ENCODE peak calls at places on chromosomes 3 and 15, in seven cellular contexts. H, G, Q, R, X, Z and W are unnamed samples.

GRCh38 chr15:90230071-90230494 is 3.7 kb downstream of the CIB1 start:
- DNase-seq in H (no peak), G (no peak), Q (no peak), R (peak; percentile 47), X (peak; percentile 94), Z (no peak), W (no peak)

GRCh38 chr3:126528800-126529541 is 5.0 kb downstream of the CHST13 start:
- DNase-seq in H (no peak), G (no peak), Q (no peak), R (peak; percentile 82), X (peak; percentile 75), Z (no peak), W (peak; percentile 57)

GRCh38 chr3:129829640-129830039 is 63.9 kb downstream of the TMCC1 start:
- DNase-seq in H (peak; percentile 50), G (no peak), Q (peak; percentile 52), R (peak; percentile 93), X (peak; percentile 53), Z (peak; percentile 95), W (peak; percentile 67)

GRCh38 chr3:21446027-21446426 is 305.0 kb downstream of the ZNF385D start:
- DNase-seq in H (no peak), G (no peak), Q (no peak), R (peak; percentile 18), X (no peak), Z (no peak), W (no peak)

GRCh38 chr3:186083746-186084145 is 25.1 kb downstream of the ETV5 start:
- DNase-seq in H (no peak), G (no peak), Q (no peak), R (no peak), X (no peak), Z (no peak), W (no peak)

GRCh38 chr3:63048365-63048764 is 173.1 kb upstream of the CADPS start:
- DNase-seq in H (no peak), G (no peak), Q (no peak), R (no peak), X (no peak), Z (no peak), W (no peak)

GRCh38 chr3:72820405-72820804 is 27.8 kb downstream of the SHQ1 start:
- DNase-seq in H (no peak), G (no peak), Q (peak; percentile 83), R (peak; percentile 78), X (peak; percentile 65), Z (peak; percentile 89), W (no peak)

GRCh38 chr3:184688872-184689271 is 23.0 kb downstream of the MAGEF1 start:
- DNase-seq in H (peak; percentile 33), G (no peak), Q (no peak), R (no peak), X (no peak), Z (no peak), W (no peak)

GRCh38 chr3:197456271-197457091 is 99.3 kb downstream of the BDH1 start:
- DNase-seq in H (no peak), G (peak; percentile 68), Q (peak; percentile 81), R (peak; percentile 74), X (peak; percentile 84), Z (peak; percentile 71), W (peak; percentile 60)

GRCh38 chr3:16632395-16632794 is 27.2 kb upstream of the DAZL start:
- DNase-seq in H (no peak), G (no peak), Q (no peak), R (no peak), X (no peak), Z (no peak), W (no peak)

GRCh38 chr15:40984406-40984805 is 31.1 kb downstream of the CHAC1 start:
- DNase-seq in H (no peak), G (no peak), Q (no peak), R (no peak), X (no peak), Z (no peak), W (no peak)

GRCh38 chr15:20659265-20659664 is 117.7 kb upstream of the GOLGA6L6 start:
- DNase-seq in H (no peak), G (no peak), Q (no peak), R (no peak), X (no peak), Z (no peak), W (no peak)

GRCh38 chr3:31250116-31250813 is 282.5 kb upstream of the STT3B start:
- DNase-seq in H (no peak), G (no peak), Q (no peak), R (peak; percentile 38), X (no peak), Z (no peak), W (no peak)

GRCh38 chr3:169179193-169180122 is 484.1 kb downstream of the MECOM start:
- DNase-seq in H (no peak), G (no peak), Q (no peak), R (peak; percentile 39), X (no peak), Z (no peak), W (no peak)

GRCh38 chr3:9180764-9181117 is 68.7 kb downstream of the SRGAP3 start:
- DNase-seq in H (no peak), G (no peak), Q (no peak), R (no peak), X (no peak), Z (peak; percentile 70), W (no peak)

GRCh38 chr3:155370198-155370597 is 76.7 kb upstream of the STRIT1 start:
- DNase-seq in H (no peak), G (no peak), Q (no peak), R (no peak), X (no peak), Z (peak; percentile 56), W (no peak)

GRCh38 chr3:72334681-72335457 is 513.4 kb downstream of the SHQ1 start:
- DNase-seq in H (no peak), G (peak; percentile 17), Q (no peak), R (no peak), X (no peak), Z (peak; percentile 97), W (peak; percentile 93)

GRCh38 chr15:45790325-45790943 is 155.6 kb downstream of the SQOR start:
- DNase-seq in H (no peak), G (peak; percentile 20), Q (no peak), R (peak; percentile 11), X (peak; percentile 58), Z (peak; percentile 22), W (peak; percentile 60)

GRCh38 chr15:57582080-57582479 is 9.6 kb upstream of the MYZAP start:
- DNase-seq in H (no peak), G (no peak), Q (no peak), R (no peak), X (no peak), Z (no peak), W (no peak)

GRCh38 chr3:50673937-50674336 is 790 bp upstream of the DOCK3 start:
- DNase-seq in H (no peak), G (no peak), Q (no peak), R (no peak), X (no peak), Z (no peak), W (no peak)

GRCh38 chr3:140292684-140293083 is 357.7 kb downstream of the CLSTN2 start:
- DNase-seq in H (no peak), G (no peak), Q (peak; percentile 78), R (peak; percentile 95), X (peak; percentile 24), Z (peak; percentile 37), W (no peak)

GRCh38 chr15:62389887-62390792 is 225.1 kb upstream of the C2CD4B start:
- DNase-seq in H (no peak), G (peak; percentile 59), Q (peak; percentile 47), R (peak; percentile 23), X (peak; percentile 78), Z (peak; percentile 60), W (peak; percentile 72)

GRCh38 chr3:49937081-49937480 is 2.9 kb upstream of the RBM6 start:
- DNase-seq in H (no peak), G (no peak), Q (no peak), R (no peak), X (no peak), Z (no peak), W (no peak)

GRCh38 chr15:68421798-68422402 is 10.1 kb downstream of the ITGA11 start:
- DNase-seq in H (peak; percentile 32), G (no peak), Q (no peak), R (no peak), X (no peak), Z (no peak), W (no peak)

GRCh38 chr15:35206060-35206675 is 121.1 kb upstream of the NANOGP8 start:
- DNase-seq in H (no peak), G (no peak), Q (no peak), R (no peak), X (no peak), Z (no peak), W (no peak)

GRCh38 chr3:190616627-190617026 is 102.7 kb downstream of the IL1RAP start:
- DNase-seq in H (no peak), G (no peak), Q (no peak), R (no peak), X (no peak), Z (no peak), W (no peak)

GRCh38 chr3:57446318-57446841 is 97.8 kb downstream of the DNAH12 start:
- DNase-seq in H (no peak), G (no peak), Q (no peak), R (no peak), X (peak; percentile 41), Z (no peak), W (no peak)

GRCh38 chr15:28132524-28133275 is 33.6 kb upstream of the OCA2 start:
- DNase-seq in H (no peak), G (no peak), Q (no peak), R (peak; percentile 22), X (no peak), Z (no peak), W (no peak)

GRCh38 chr3:127255516-127255915 is 32.3 kb downstream of the PRR20G start:
- DNase-seq in H (no peak), G (no peak), Q (no peak), R (no peak), X (no peak), Z (no peak), W (peak; percentile 33)

GRCh38 chr3:139310474-139310933 is 33.3 kb upstream of the MRPS22 start:
- DNase-seq in H (no peak), G (no peak), Q (peak; percentile 73), R (peak; percentile 93), X (no peak), Z (no peak), W (no peak)

GRCh38 chr15:40870716-40871115 is 3.3 kb downstream of the RHOV start:
- DNase-seq in H (no peak), G (no peak), Q (no peak), R (no peak), X (peak; percentile 69), Z (no peak), W (no peak)

GRCh38 chr15:88804257-88804656 is 1.0 kb downstream of the ACAN start:
- DNase-seq in H (no peak), G (no peak), Q (no peak), R (no peak), X (no peak), Z (no peak), W (no peak)

GRCh38 chr15:69508659-69509058 is 56.0 kb downstream of the RPLP1 start:
- DNase-seq in H (no peak), G (no peak), Q (no peak), R (no peak), X (no peak), Z (no peak), W (no peak)

GRCh38 chr3:41045491-41045890 is 153.8 kb upstream of the CTNNB1 start:
- DNase-seq in H (no peak), G (no peak), Q (no peak), R (no peak), X (no peak), Z (no peak), W (no peak)

GRCh38 chr3:126245811-126246727 is 65.7 kb upstream of the ALDH1L1 start:
- DNase-seq in H (no peak), G (peak; percentile 48), Q (no peak), R (peak; percentile 38), X (peak; percentile 75), Z (peak; percentile 63), W (peak; percentile 51)

GRCh38 chr3:50257990-50258389 is 11.0 kb upstream of the SEMA3B start:
- DNase-seq in H (no peak), G (no peak), Q (no peak), R (no peak), X (no peak), Z (no peak), W (no peak)